ENCODE peak calls at places on chromosomes 3 and 15, in eight cellular contexts. T, C, N, J, Y, Q, U and S are unnamed samples.

GRCh38 chr3:79018671-79019136 is 749.1 kb downstream of the ROBO1 start:
- DNase-seq in T (peak), C (peak), N (peak), J (no peak), Y (no peak), Q (peak), U (no peak), S (peak)

GRCh38 chr15:40081691-40082194 is 26.9 kb downstream of the BMF start:
- DNase-seq in T (no peak), C (no peak), N (no peak), J (no peak), Y (no peak), Q (peak), U (no peak), S (peak)

GRCh38 chr3:13083254-13083653 is 10.0 kb upstream of the IQSEC1 start:
- DNase-seq in T (no peak), C (no peak), N (no peak), J (no peak), Y (no peak), Q (no peak), U (no peak), S (no peak)

GRCh38 chr3:158104346-158105020 is 1.7 kb downstream of the SHOX2 start:
- DNase-seq in T (no peak), C (no peak), N (no peak), J (no peak), Y (no peak), Q (no peak), U (no peak), S (no peak)

GRCh38 chr3:108966773-108967172 is 13.1 kb upstream of the GUCA1C start:
- DNase-seq in T (no peak), C (no peak), N (no peak), J (no peak), Y (no peak), Q (no peak), U (no peak), S (no peak)

GRCh38 chr3:132354916-132355702 is 37.9 kb downstream of the ACP3 start:
- DNase-seq in T (peak), C (no peak), N (no peak), J (no peak), Y (no peak), Q (no peak), U (no peak), S (no peak)

GRCh38 chr3:159840900-159841299 is 147.7 kb upstream of the IL12A start:
- DNase-seq in T (peak), C (no peak), N (no peak), J (no peak), Y (no peak), Q (no peak), U (no peak), S (no peak)

GRCh38 chr3:197029511-197030167 is at the start of gene MELTF:
- DNase-seq in T (peak), C (peak), N (peak), J (peak), Y (peak), Q (no peak), U (no peak), S (peak)

GRCh38 chr15:92006186-92007028 is 152.9 kb downstream of the SLCO3A1 start:
- DNase-seq in T (no peak), C (no peak), N (no peak), J (no peak), Y (no peak), Q (no peak), U (no peak), S (no peak)

GRCh38 chr3:168884353-168884903 is 779.1 kb downstream of the MECOM start:
- DNase-seq in T (peak), C (no peak), N (no peak), J (no peak), Y (no peak), Q (no peak), U (peak), S (no peak)

GRCh38 chr3:45771831-45772230 is 24.5 kb downstream of the SLC6A20 start:
- DNase-seq in T (no peak), C (no peak), N (no peak), J (no peak), Y (no peak), Q (no peak), U (no peak), S (no peak)

GRCh38 chr15:79025201-79025600 is 65.4 kb downstream of the RASGRF1 start:
- DNase-seq in T (no peak), C (peak), N (peak), J (no peak), Y (no peak), Q (no peak), U (no peak), S (no peak)

GRCh38 chr3:139534992-139535879 is 4.3 kb downstream of the RBP1 start:
- DNase-seq in T (peak), C (no peak), N (no peak), J (no peak), Y (no peak), Q (no peak), U (no peak), S (no peak)

GRCh38 chr3:126750760-126751129 is 46.7 kb downstream of the CHCHD6 start:
- DNase-seq in T (no peak), C (no peak), N (no peak), J (no peak), Y (no peak), Q (no peak), U (no peak), S (no peak)

GRCh38 chr3:72338942-72339749 is 509.1 kb downstream of the SHQ1 start:
- DNase-seq in T (peak), C (no peak), N (no peak), J (no peak), Y (no peak), Q (peak), U (peak), S (peak)